ENCODE peak calls at places on chromosome 22, in six cellular contexts. One of them, this sample, is unnamed.

GRCh38 chr22:42490244-42490832 is 29.3 kb downstream of the RRP7A start:
- DNase-seq in effector memory CD4-positive, alpha-beta T cell: no peak
- DNase-seq in A549: no peak
- DNase-seq in thoracic aorta: no peak
- DNase-seq in dorsolateral prefrontal cortex: no peak
- DNase-seq in brain microvascular endothelial cell: no peak
- DNase-seq in this sample: no peak

GRCh38 chr22:17085277-17086091 is 684 bp downstream of the IL17RA start:
- DNase-seq in effector memory CD4-positive, alpha-beta T cell: no peak
- DNase-seq in A549: no peak
- DNase-seq in thoracic aorta: no peak
- DNase-seq in dorsolateral prefrontal cortex: no peak
- DNase-seq in brain microvascular endothelial cell: no peak
- DNase-seq in this sample: no peak

GRCh38 chr22:23263651-23264555 is 83.6 kb downstream of the BCR start:
- DNase-seq in effector memory CD4-positive, alpha-beta T cell: peak; percentile 27
- DNase-seq in A549: no peak
- DNase-seq in thoracic aorta: no peak
- DNase-seq in dorsolateral prefrontal cortex: no peak
- DNase-seq in brain microvascular endothelial cell: no peak
- DNase-seq in this sample: no peak

GRCh38 chr22:45077286-45077685 is 67.5 kb upstream of the PHF21B start:
- DNase-seq in effector memory CD4-positive, alpha-beta T cell: no peak
- DNase-seq in A549: no peak
- DNase-seq in thoracic aorta: no peak
- DNase-seq in dorsolateral prefrontal cortex: no peak
- DNase-seq in brain microvascular endothelial cell: no peak
- DNase-seq in this sample: no peak

GRCh38 chr22:48693377-48694135 is 1134.1 kb downstream of the BRD1 start:
- DNase-seq in effector memory CD4-positive, alpha-beta T cell: no peak
- DNase-seq in A549: no peak
- DNase-seq in thoracic aorta: no peak
- DNase-seq in dorsolateral prefrontal cortex: no peak
- DNase-seq in brain microvascular endothelial cell: no peak
- DNase-seq in this sample: no peak

GRCh38 chr22:17845790-17846189 is 71.5 kb upstream of the BID start:
- DNase-seq in effector memory CD4-positive, alpha-beta T cell: no peak
- DNase-seq in A549: no peak
- DNase-seq in thoracic aorta: no peak
- DNase-seq in dorsolateral prefrontal cortex: no peak
- DNase-seq in brain microvascular endothelial cell: no peak
- DNase-seq in this sample: no peak

GRCh38 chr22:37633693-37634504 is 5.6 kb upstream of the SH3BP1 start:
- DNase-seq in effector memory CD4-positive, alpha-beta T cell: no peak
- DNase-seq in A549: no peak
- DNase-seq in thoracic aorta: no peak
- DNase-seq in dorsolateral prefrontal cortex: peak; percentile 45
- DNase-seq in brain microvascular endothelial cell: peak; percentile 76
- DNase-seq in this sample: no peak

GRCh38 chr22:35629406-35630234 is 12.5 kb upstream of the MB start:
- DNase-seq in effector memory CD4-positive, alpha-beta T cell: no peak
- DNase-seq in A549: peak; percentile 84
- DNase-seq in thoracic aorta: peak; percentile 73
- DNase-seq in dorsolateral prefrontal cortex: no peak
- DNase-seq in brain microvascular endothelial cell: peak; percentile 97
- DNase-seq in this sample: no peak

GRCh38 chr22:17774206-17774927 is at the start of gene BID:
- DNase-seq in effector memory CD4-positive, alpha-beta T cell: peak; percentile 39
- DNase-seq in A549: no peak
- DNase-seq in thoracic aorta: no peak
- DNase-seq in dorsolateral prefrontal cortex: peak; percentile 40
- DNase-seq in brain microvascular endothelial cell: no peak
- DNase-seq in this sample: no peak

GRCh38 chr22:41762980-41763779 is 37.3 kb upstream of the CCDC134 start:
- DNase-seq in effector memory CD4-positive, alpha-beta T cell: no peak
- DNase-seq in A549: no peak
- DNase-seq in thoracic aorta: no peak
- DNase-seq in dorsolateral prefrontal cortex: no peak
- DNase-seq in brain microvascular endothelial cell: peak; percentile 9
- DNase-seq in this sample: no peak

GRCh38 chr22:20271114-20271994 is 3.2 kb upstream of the RTN4R start:
- DNase-seq in effector memory CD4-positive, alpha-beta T cell: no peak
- DNase-seq in A549: no peak
- DNase-seq in thoracic aorta: no peak
- DNase-seq in dorsolateral prefrontal cortex: peak; percentile 92
- DNase-seq in brain microvascular endothelial cell: no peak
- DNase-seq in this sample: no peak

GRCh38 chr22:45310331-45311032 is 748 bp downstream of the FAM118A start:
- DNase-seq in effector memory CD4-positive, alpha-beta T cell: no peak
- DNase-seq in A549: no peak
- DNase-seq in thoracic aorta: no peak
- DNase-seq in dorsolateral prefrontal cortex: no peak
- DNase-seq in brain microvascular endothelial cell: no peak
- DNase-seq in this sample: no peak

GRCh38 chr22:37229805-37230672 is 14.0 kb downstream of the RAC2 start:
- DNase-seq in effector memory CD4-positive, alpha-beta T cell: peak; percentile 87
- DNase-seq in A549: no peak
- DNase-seq in thoracic aorta: no peak
- DNase-seq in dorsolateral prefrontal cortex: no peak
- DNase-seq in brain microvascular endothelial cell: peak; percentile 43
- DNase-seq in this sample: no peak

GRCh38 chr22:36237462-36238347 is 1.6 kb downstream of the APOL2 start:
- DNase-seq in effector memory CD4-positive, alpha-beta T cell: no peak
- DNase-seq in A549: no peak
- DNase-seq in thoracic aorta: no peak
- DNase-seq in dorsolateral prefrontal cortex: peak; percentile 41
- DNase-seq in brain microvascular endothelial cell: no peak
- DNase-seq in this sample: no peak

GRCh38 chr22:35072939-35073338 is 7.0 kb downstream of the ISX start:
- DNase-seq in effector memory CD4-positive, alpha-beta T cell: no peak
- DNase-seq in A549: no peak
- DNase-seq in thoracic aorta: no peak
- DNase-seq in dorsolateral prefrontal cortex: no peak
- DNase-seq in brain microvascular endothelial cell: no peak
- DNase-seq in this sample: no peak

GRCh38 chr22:42433754-42434153 is 1.6 kb upstream of the NFAM1 start:
- DNase-seq in effector memory CD4-positive, alpha-beta T cell: no peak
- DNase-seq in A549: no peak
- DNase-seq in thoracic aorta: no peak
- DNase-seq in dorsolateral prefrontal cortex: no peak
- DNase-seq in brain microvascular endothelial cell: no peak
- DNase-seq in this sample: no peak

GRCh38 chr22:46010951-46011626 is 34.1 kb upstream of the WNT7B start:
- DNase-seq in effector memory CD4-positive, alpha-beta T cell: no peak
- DNase-seq in A549: no peak
- DNase-seq in thoracic aorta: no peak
- DNase-seq in dorsolateral prefrontal cortex: no peak
- DNase-seq in brain microvascular endothelial cell: no peak
- DNase-seq in this sample: no peak

DNA sequence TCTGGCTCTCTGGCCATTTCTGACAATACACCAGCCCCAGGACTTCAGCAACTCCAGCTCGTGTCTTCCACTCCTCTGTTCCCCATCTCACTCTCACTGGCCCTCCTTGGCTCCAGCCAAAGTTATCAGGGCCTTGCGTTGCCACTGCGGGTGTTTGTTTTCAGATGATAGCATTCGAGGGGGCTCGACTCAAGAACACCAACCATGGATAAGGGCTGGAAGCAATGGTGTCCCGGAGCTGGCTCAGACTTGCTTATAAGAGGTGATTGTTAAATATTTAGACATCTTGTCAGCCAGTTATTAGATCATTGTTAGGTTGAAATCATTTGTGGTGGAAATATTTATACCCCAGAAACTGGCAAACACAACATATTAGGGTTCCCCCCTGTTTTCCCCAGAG is 98.1 kb downstream of the FBXO7 start:
- DNase-seq in effector memory CD4-positive, alpha-beta T cell: no peak
- DNase-seq in A549: no peak
- DNase-seq in thoracic aorta: no peak
- DNase-seq in dorsolateral prefrontal cortex: no peak
- DNase-seq in brain microvascular endothelial cell: no peak
- DNase-seq in this sample: no peak
- H3K27ac ChIP-seq in effector memory CD4-positive, alpha-beta T cell: no peak overlapping the region
- H3K27ac ChIP-seq in A549: no peak overlapping the region
- H3K27ac ChIP-seq in thoracic aorta: no peak overlapping the region
- H3K27ac ChIP-seq in dorsolateral prefrontal cortex: no peak overlapping the region
- H3K27ac ChIP-seq in brain microvascular endothelial cell: no peak overlapping the region
- H3K27ac ChIP-seq in this sample: peak overlapping the region; percentile 53

DNA sequence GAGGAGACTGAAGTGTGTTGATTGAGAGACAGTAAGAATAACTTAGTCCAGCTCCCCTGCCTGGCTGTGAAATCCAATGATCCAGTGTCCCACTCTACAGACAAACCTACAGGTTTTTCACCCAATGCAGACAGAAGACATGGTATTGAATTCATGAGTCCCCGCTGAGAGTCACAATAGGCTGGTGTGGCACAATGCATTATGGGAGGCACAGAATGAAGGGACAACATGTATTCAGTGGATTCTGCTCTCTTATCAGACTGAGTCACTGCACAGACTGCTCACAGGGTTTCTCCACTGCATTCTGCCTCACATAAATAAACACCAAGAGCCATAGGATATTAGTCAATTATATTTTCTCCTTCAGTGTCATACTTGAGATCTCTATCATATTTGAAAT is 55.2 kb upstream of the TOP3B start:
- DNase-seq in effector memory CD4-positive, alpha-beta T cell: no peak
- DNase-seq in A549: no peak
- DNase-seq in thoracic aorta: no peak
- DNase-seq in dorsolateral prefrontal cortex: no peak
- DNase-seq in brain microvascular endothelial cell: peak; percentile 88
- DNase-seq in this sample: no peak
- H3K27ac ChIP-seq in effector memory CD4-positive, alpha-beta T cell: no peak overlapping the region
- H3K27ac ChIP-seq in A549: no peak overlapping the region
- H3K27ac ChIP-seq in thoracic aorta: no peak overlapping the region
- H3K27ac ChIP-seq in dorsolateral prefrontal cortex: no peak overlapping the region
- H3K27ac ChIP-seq in brain microvascular endothelial cell: no peak overlapping the region
- H3K27ac ChIP-seq in this sample: no peak overlapping the region

GRCh38 chr22:49992921-49993648 is 19.5 kb downstream of the IL17REL start:
- DNase-seq in effector memory CD4-positive, alpha-beta T cell: peak; percentile 44
- DNase-seq in A549: peak; percentile 44
- DNase-seq in thoracic aorta: peak; percentile 2
- DNase-seq in dorsolateral prefrontal cortex: peak; percentile 27
- DNase-seq in brain microvascular endothelial cell: peak; percentile 27
- DNase-seq in this sample: no peak
- H3K27ac ChIP-seq in effector memory CD4-positive, alpha-beta T cell: no peak overlapping the region
- H3K27ac ChIP-seq in A549: peak overlapping the region; percentile 74
- H3K27ac ChIP-seq in thoracic aorta: no peak overlapping the region
- H3K27ac ChIP-seq in dorsolateral prefrontal cortex: peak overlapping the region; percentile 84
- H3K27ac ChIP-seq in brain microvascular endothelial cell: no peak overlapping the region
- H3K27ac ChIP-seq in this sample: no peak overlapping the region

GRCh38 chr22:50206599-50206998 is 5.8 kb downstream of the SELENOO start:
- DNase-seq in effector memory CD4-positive, alpha-beta T cell: no peak
- DNase-seq in A549: no peak
- DNase-seq in thoracic aorta: no peak
- DNase-seq in dorsolateral prefrontal cortex: no peak
- DNase-seq in brain microvascular endothelial cell: peak; percentile 28
- DNase-seq in this sample: no peak
- H3K27ac ChIP-seq in effector memory CD4-positive, alpha-beta T cell: no peak overlapping the region
- H3K27ac ChIP-seq in A549: no peak overlapping the region
- H3K27ac ChIP-seq in thoracic aorta: no peak overlapping the region
- H3K27ac ChIP-seq in dorsolateral prefrontal cortex: peak overlapping the region; percentile 14
- H3K27ac ChIP-seq in brain microvascular endothelial cell: no peak overlapping the region
- H3K27ac ChIP-seq in this sample: peak overlapping the region; percentile 61

GRCh38 chr22:24593810-24594568 is 1.1 kb upstream of the LRRC75B start:
- DNase-seq in effector memory CD4-positive, alpha-beta T cell: no peak
- DNase-seq in A549: no peak
- DNase-seq in thoracic aorta: no peak
- DNase-seq in dorsolateral prefrontal cortex: no peak
- DNase-seq in brain microvascular endothelial cell: no peak
- DNase-seq in this sample: no peak
- H3K27ac ChIP-seq in effector memory CD4-positive, alpha-beta T cell: no peak overlapping the region
- H3K27ac ChIP-seq in A549: peak overlapping the region; percentile 100
- H3K27ac ChIP-seq in thoracic aorta: peak overlapping the region; percentile 76
- H3K27ac ChIP-seq in dorsolateral prefrontal cortex: peak overlapping the region; percentile 46
- H3K27ac ChIP-seq in brain microvascular endothelial cell: no peak overlapping the region
- H3K27ac ChIP-seq in this sample: peak overlapping the region; percentile 91

DNA sequence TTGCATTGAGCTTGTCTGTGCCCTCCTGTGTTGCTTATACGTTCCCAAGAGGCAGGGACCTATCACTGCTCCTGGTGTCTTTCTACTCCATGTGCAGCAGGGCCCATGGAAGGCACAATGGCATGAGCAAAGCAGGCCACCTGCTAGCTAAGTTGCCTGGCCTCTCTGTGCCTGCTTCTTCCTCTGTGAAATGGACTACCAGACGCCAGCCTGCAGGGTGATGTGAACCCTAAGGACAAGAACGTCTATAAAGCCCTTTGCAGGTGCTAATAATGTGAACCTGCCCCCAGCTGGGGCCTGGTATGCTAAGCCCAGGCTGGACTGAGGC is 4.1 kb downstream of the GUCD1 start:
- DNase-seq in effector memory CD4-positive, alpha-beta T cell: no peak
- DNase-seq in A549: no peak
- DNase-seq in thoracic aorta: no peak
- DNase-seq in dorsolateral prefrontal cortex: no peak
- DNase-seq in brain microvascular endothelial cell: no peak
- DNase-seq in this sample: no peak
- H3K27ac ChIP-seq in effector memory CD4-positive, alpha-beta T cell: no peak overlapping the region
- H3K27ac ChIP-seq in A549: peak overlapping the region; percentile 76
- H3K27ac ChIP-seq in thoracic aorta: no peak overlapping the region
- H3K27ac ChIP-seq in dorsolateral prefrontal cortex: no peak overlapping the region
- H3K27ac ChIP-seq in brain microvascular endothelial cell: no peak overlapping the region
- H3K27ac ChIP-seq in this sample: no peak overlapping the region

GRCh38 chr22:39238124-39238466 is 6.7 kb downstream of the PDGFB start:
- DNase-seq in effector memory CD4-positive, alpha-beta T cell: no peak
- DNase-seq in A549: no peak
- DNase-seq in thoracic aorta: no peak
- DNase-seq in dorsolateral prefrontal cortex: no peak
- DNase-seq in brain microvascular endothelial cell: no peak
- DNase-seq in this sample: no peak
- H3K27ac ChIP-seq in effector memory CD4-positive, alpha-beta T cell: no peak overlapping the region
- H3K27ac ChIP-seq in A549: no peak overlapping the region
- H3K27ac ChIP-seq in thoracic aorta: no peak overlapping the region
- H3K27ac ChIP-seq in dorsolateral prefrontal cortex: peak overlapping the region; percentile 19
- H3K27ac ChIP-seq in brain microvascular endothelial cell: no peak overlapping the region
- H3K27ac ChIP-seq in this sample: peak overlapping the region; percentile 88

DNA sequence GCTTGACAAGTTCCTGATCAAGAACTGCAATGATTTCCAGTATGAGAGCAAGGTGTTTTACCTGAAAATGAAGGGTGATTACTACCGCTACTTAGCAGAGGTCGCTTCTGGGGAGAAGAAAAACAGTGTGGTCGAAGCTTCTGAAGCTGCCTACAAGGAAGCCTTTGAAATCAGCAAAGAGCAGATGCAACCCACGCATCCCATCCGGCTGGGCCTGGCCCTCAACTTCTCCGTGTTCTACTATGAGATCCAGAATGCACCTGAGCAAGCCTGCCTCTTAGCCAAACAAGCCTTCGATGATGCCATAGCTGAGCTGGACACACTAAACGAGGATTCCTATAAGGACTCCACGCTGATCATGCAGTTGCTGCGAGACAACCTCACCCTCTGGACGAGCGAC is 12.0 kb downstream of the YWHAH start:
- DNase-seq in effector memory CD4-positive, alpha-beta T cell: no peak
- DNase-seq in A549: no peak
- DNase-seq in thoracic aorta: no peak
- DNase-seq in dorsolateral prefrontal cortex: no peak
- DNase-seq in brain microvascular endothelial cell: no peak
- DNase-seq in this sample: no peak
- H3K27ac ChIP-seq in effector memory CD4-positive, alpha-beta T cell: peak overlapping the region; percentile 57
- H3K27ac ChIP-seq in A549: no peak overlapping the region
- H3K27ac ChIP-seq in thoracic aorta: no peak overlapping the region
- H3K27ac ChIP-seq in dorsolateral prefrontal cortex: peak overlapping the region; percentile 28
- H3K27ac ChIP-seq in brain microvascular endothelial cell: no peak overlapping the region
- H3K27ac ChIP-seq in this sample: no peak overlapping the region

This sample was measured in esophagus squamous epithelium.